ENCODE peak calls at places on chromosomes 16 and 17, in eight cellular contexts. Y is AG04450, X is fibroblast of lung, T is progenitor cell of endocrine pancreas, U is cardiac fibroblast, P is foreskin keratinocyte, F is Caco-2, W is lower lobe of right lung. K is an unnamed sample.

GRCh38 chr16:54936979-54937672 is 6.5 kb downstream of the IRX5 start:
- DNase-seq in X (peak; percentile 66), P (peak; percentile 75), Y (no peak), U (peak; percentile 62), W (peak; percentile 80), T (peak; percentile 56), F (no peak), K (peak; percentile 62)

GRCh38 chr17:2090804-2091534 is 36.1 kb downstream of the HIC1 start:
- DNase-seq in P (peak; percentile 59), W (no peak), Y (peak; percentile 82), U (peak; percentile 94), F (no peak), T (no peak), X (peak; percentile 98), K (peak; percentile 90)

GRCh38 chr17:50052241-50052788 is 3.6 kb upstream of the ITGA3 start:
- DNase-seq in P (no peak), W (no peak), U (no peak), T (no peak), Y (no peak), X (no peak), F (no peak), K (no peak)

GRCh38 chr17:9824094-9824493 is 1.6 kb upstream of the GLP2R start:
- DNase-seq in W (no peak), U (no peak), X (no peak), P (no peak), Y (no peak), F (no peak), T (no peak), K (no peak)

GRCh38 chr16:1613240-1613639 is 1.1 kb downstream of the CRAMP1 start:
- DNase-seq in T (no peak), U (peak; percentile 7), P (peak; percentile 11), W (no peak), Y (no peak), F (peak; percentile 5), X (no peak), K (no peak)

GRCh38 chr17:55448681-55449080 is 27.0 kb upstream of the MMD start:
- DNase-seq in P (no peak), F (peak; percentile 25), U (peak; percentile 31), T (no peak), Y (peak; percentile 50), X (peak; percentile 74), W (no peak), K (no peak)

GRCh38 chr17:80860703-80861359 is 130.8 kb upstream of the CHMP6 start:
- DNase-seq in U (no peak), T (no peak), W (peak; percentile 16), F (no peak), P (no peak), Y (no peak), X (no peak), K (no peak)

GRCh38 chr17:82683534-82683933 is 15.0 kb downstream of the RAB40B start:
- DNase-seq in Y (no peak), T (no peak), F (no peak), P (no peak), X (no peak), U (no peak), W (no peak), K (no peak)

GRCh38 chr16:46822270-46822669 is 8.7 kb downstream of the C16orf87 start:
- DNase-seq in U (peak; percentile 65), Y (peak; percentile 36), F (no peak), X (peak; percentile 93), P (peak; percentile 22), W (no peak), T (no peak), K (peak; percentile 20)

GRCh38 chr17:3665834-3666233 is 2.5 kb downstream of the TAX1BP3 start:
- DNase-seq in X (no peak), Y (no peak), P (no peak), W (no peak), F (no peak), T (no peak), U (no peak), K (no peak)

GRCh38 chr17:70317416-70317815 is 148.1 kb downstream of the KCNJ2 start:
- DNase-seq in P (no peak), X (no peak), F (no peak), U (no peak), Y (no peak), W (no peak), T (no peak), K (no peak)

GRCh38 chr16:24701521-24701951 is 27.9 kb upstream of the TNRC6A start:
- DNase-seq in F (no peak), X (peak; percentile 71), Y (no peak), T (no peak), P (no peak), U (peak; percentile 46), W (no peak), K (peak; percentile 38)

GRCh38 chr16:48852955-48853354 is 243.0 kb upstream of the N4BP1 start:
- DNase-seq in W (no peak), P (no peak), X (no peak), U (no peak), T (no peak), Y (no peak), F (no peak), K (no peak)

GRCh38 chr17:60247836-60248461 is 98.2 kb downstream of the CA4 start:
- DNase-seq in X (no peak), W (no peak), T (no peak), U (no peak), F (no peak), Y (no peak), P (no peak), K (no peak)

GRCh38 chr16:24015923-24016322 is 180.1 kb downstream of the PRKCB start:
- DNase-seq in T (no peak), P (no peak), Y (no peak), X (no peak), W (no peak), F (no peak), U (no peak), K (no peak)

GRCh38 chr17:37701424-37702020 is 43.3 kb downstream of the HNF1B start:
- DNase-seq in W (no peak), X (no peak), F (peak; percentile 58), P (no peak), Y (no peak), T (no peak), U (peak; percentile 21), K (no peak)
- TF ChIP-seq CTCF in W (peak; percentile 66), X (peak; percentile 64), F (peak; percentile 64), P (peak; percentile 67), Y (peak; percentile 52), T (peak; percentile 59), U (peak; percentile 81), K (peak; percentile 54)

DNA sequence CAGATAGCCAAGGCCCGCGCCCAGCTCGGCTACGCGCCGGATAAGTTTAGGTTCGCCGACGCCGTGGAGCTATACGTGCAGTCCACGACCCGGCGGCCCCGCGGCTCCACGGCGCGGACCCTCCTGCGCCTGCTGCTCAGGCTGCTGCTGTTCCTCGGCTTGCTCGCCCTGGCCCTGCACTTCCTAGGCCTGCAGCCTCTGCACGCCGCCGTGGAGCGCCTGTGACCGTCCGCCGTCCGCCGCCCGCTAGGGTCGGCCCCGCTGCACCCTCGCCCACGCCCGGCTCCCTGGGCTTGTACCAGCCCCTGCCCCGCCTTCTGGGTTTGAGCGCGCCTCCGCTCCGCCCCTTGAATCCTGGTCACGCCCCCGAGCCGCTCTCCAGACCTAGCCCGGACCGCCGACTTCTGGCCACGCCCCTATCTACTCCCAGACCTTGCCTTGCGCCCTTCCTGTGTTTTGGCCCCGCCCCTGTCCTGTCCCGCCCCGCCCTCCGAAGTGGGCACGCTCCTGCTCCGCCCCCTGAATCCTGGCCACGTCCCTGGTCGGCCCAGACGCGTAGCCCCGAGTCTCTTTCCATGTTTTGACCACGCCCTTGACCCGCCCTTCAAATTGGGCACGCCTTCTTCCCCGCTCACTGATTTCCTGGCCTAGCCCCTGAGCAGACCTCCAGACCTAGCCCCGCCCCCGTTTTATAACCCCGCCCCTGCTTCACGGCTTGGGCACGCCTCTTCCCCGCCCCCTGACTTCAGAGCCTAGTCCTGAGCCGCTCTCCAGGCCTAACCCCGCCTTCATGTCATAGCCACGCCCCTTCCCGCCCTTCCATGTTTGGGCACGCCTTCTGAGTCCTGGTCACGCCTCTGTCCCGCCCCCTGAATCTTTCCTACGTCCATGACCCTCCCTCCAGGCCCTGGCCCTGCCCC is 15.6 kb upstream of the EEF2K start:
- DNase-seq in P (peak; percentile 98), U (peak; percentile 100), X (peak; percentile 98), W (peak; percentile 100), Y (peak; percentile 100), T (peak; percentile 99), F (peak; percentile 98), K (peak; percentile 99)
- TF ChIP-seq CTCF in P (no peak), U (no peak), X (no peak), W (no peak), Y (no peak), T (no peak), F (no peak), K (no peak)

DNA sequence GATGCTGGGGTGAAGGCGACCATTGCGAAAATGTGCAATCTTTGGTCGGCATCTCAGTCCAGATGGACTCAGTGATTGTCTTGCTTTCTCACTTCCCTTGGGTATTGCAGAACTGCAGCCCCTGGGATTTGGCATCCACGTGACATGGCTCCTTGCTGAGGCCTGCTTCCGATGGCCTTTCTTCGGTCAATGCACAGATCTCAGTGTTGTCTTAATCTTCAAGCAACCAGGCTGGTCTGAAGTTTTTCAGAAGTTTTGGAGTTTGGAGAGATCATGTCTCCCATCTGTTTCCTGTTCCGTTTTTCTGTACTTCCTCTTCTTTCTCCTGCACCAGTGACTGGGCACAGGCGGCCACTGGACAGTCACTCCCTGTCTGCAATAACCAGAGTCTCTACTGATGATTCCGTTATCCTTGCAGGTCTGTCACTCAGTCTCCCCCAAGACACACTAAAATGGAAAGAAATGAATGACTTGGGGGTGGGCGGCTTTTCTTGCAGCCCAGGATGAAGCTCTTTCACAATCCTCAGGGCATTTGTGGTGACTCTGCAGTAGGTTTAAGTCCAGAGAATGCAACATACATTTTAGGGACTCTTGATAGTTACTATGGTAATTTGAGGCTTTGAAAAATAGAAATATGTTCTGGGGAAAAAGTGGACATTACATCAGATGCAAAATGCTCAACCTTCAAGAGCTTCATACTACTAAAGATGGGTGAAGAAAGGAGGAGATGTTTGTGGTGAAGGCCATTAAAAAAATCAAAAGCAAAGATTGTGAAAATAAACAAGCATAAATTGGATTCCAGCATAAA is 106.3 kb upstream of the ZFHX3 start:
- DNase-seq in W (peak; percentile 69), X (peak; percentile 5), F (no peak), T (no peak), P (no peak), Y (no peak), U (no peak), K (no peak)
- TF ChIP-seq CTCF in W (no peak), X (no peak), F (no peak), T (no peak), P (no peak), Y (no peak), U (no peak), K (no peak)

GRCh38 chr17:28317099-28317964 is 1.7 kb upstream of the TMEM97 start:
- DNase-seq in U (no peak), W (no peak), P (no peak), T (no peak), F (no peak), X (no peak), Y (no peak), K (no peak)

GRCh38 chr17:28320215-28321061 is 1.4 kb downstream of the TMEM97 start:
- DNase-seq in P (no peak), F (no peak), Y (no peak), X (no peak), W (no peak), T (no peak), U (no peak), K (no peak)

GRCh38 chr17:28315846-28316705 is 2.9 kb upstream of the TMEM97 start:
- DNase-seq in F (no peak), X (no peak), U (no peak), Y (no peak), W (no peak), T (no peak), P (no peak), K (no peak)

GRCh38 chr17:28317965-28318758 is 838 bp upstream of the TMEM97 start:
- DNase-seq in Y (no peak), T (peak; percentile 20), X (no peak), F (peak; percentile 75), U (no peak), P (no peak), W (no peak), K (no peak)

GRCh38 chr17:28318759-28319660 is at the start of gene TMEM97:
- DNase-seq in F (peak; percentile 100), P (peak; percentile 93), Y (peak; percentile 94), X (peak; percentile 97), T (peak; percentile 89), U (peak; percentile 96), W (peak; percentile 98), K (peak; percentile 95)
- TF ChIP-seq CTCF in F (peak; percentile 33), P (peak; percentile 39), Y (peak; percentile 13), X (peak; percentile 18), T (no peak), U (peak; percentile 3), W (peak; percentile 28), K (peak; percentile 33)

K was measured in astrocyte of the cerebellum.